ENCODE peak calls at places on chromosome 3, in six cellular contexts. U is naive thymus-derived CD8-positive, alpha-beta T cell; V is NAMALWA; G is NCI-H774; Q is neuronal stem cell; Y is CD8-positive, alpha-beta T cell. O is an unnamed sample.
A peak's percentile ranks its signal among the peaks of the same experiment; 100 is the strongest.

GRCh38 chr3:39757312-39757711 is 52.1 kb upstream of the MYRIP start:
- DNase-seq in Y (no peak), G (no peak), U (no peak), V (no peak), Q (no peak), O (no peak)

GRCh38 chr3:157369712-157370447 is 66.8 kb upstream of the PTX3 start:
- DNase-seq in V (no peak), U (no peak), Y (no peak), Q (no peak), G (no peak), O (no peak)

GRCh38 chr3:172516318-172517214 is 6.7 kb downstream of the TNFSF10 start:
- DNase-seq in U (no peak), G (no peak), V (no peak), Y (no peak), Q (no peak), O (peak; percentile 16)

GRCh38 chr3:8655387-8655835 is 10.8 kb upstream of the SSUH2 start:
- DNase-seq in G (no peak), U (no peak), V (no peak), Y (no peak), Q (no peak), O (no peak)

GRCh38 chr3:150177673-150178378 is 207.1 kb upstream of the PFN2 start:
- DNase-seq in G (no peak), V (no peak), Q (no peak), Y (no peak), U (no peak), O (no peak)

GRCh38 chr3:132543016-132543739 is 53.9 kb upstream of the ACKR4 start:
- DNase-seq in U (no peak), G (no peak), V (no peak), Q (no peak), Y (no peak), O (no peak)

GRCh38 chr3:187247398-187247797 is 44.1 kb downstream of the MASP1 start:
- DNase-seq in G (no peak), V (no peak), U (no peak), Y (no peak), Q (no peak), O (no peak)

GRCh38 chr3:40310690-40311089 is 1.2 kb downstream of the EIF1B start:
- DNase-seq in Y (no peak), G (no peak), Q (no peak), V (no peak), U (no peak), O (no peak)

GRCh38 chr3:196694202-196694638 is 17.8 kb downstream of the CEP19 start:
- DNase-seq in Q (no peak), U (peak; percentile 33), G (no peak), V (peak; percentile 58), Y (no peak), O (no peak)

GRCh38 chr3:194370753-194371152 is 1.2 kb upstream of the LRRC15 start:
- DNase-seq in Y (no peak), Q (no peak), G (no peak), U (no peak), V (no peak), O (no peak)

GRCh38 chr3:61997112-61997511 is 376.2 kb downstream of the FEZF2 start:
- DNase-seq in V (no peak), Y (no peak), Q (no peak), U (no peak), G (no peak), O (no peak)

GRCh38 chr3:66469220-66469640 is 31.6 kb downstream of the LRIG1 start:
- DNase-seq in Q (no peak), V (peak; percentile 47), U (no peak), Y (no peak), G (no peak), O (no peak)

GRCh38 chr3:116247510-116248077 is 197.7 kb downstream of the LSAMP start:
- DNase-seq in U (no peak), Y (no peak), G (no peak), Q (no peak), V (no peak), O (no peak)

GRCh38 chr3:25421747-25422146 is 6.3 kb upstream of the RARB start:
- DNase-seq in G (no peak), Q (no peak), U (no peak), Y (no peak), V (no peak), O (no peak)

GRCh38 chr3:115436767-115437301 is 186.5 kb upstream of the GAP43 start:
- DNase-seq in V (no peak), Y (no peak), U (no peak), Q (no peak), G (no peak), O (no peak)